ENCODE peak calls at places on chromosome 18, in five cellular contexts. One of them, this sample, is unnamed.
A peak's percentile ranks its signal among the peaks of the same experiment; 100 is the strongest.

GRCh38 chr18:44181951-44182350 is 498.7 kb upstream of the SETBP1 start:
- DNase-seq in OCI-LY7: no peak
- DNase-seq in PC-3: no peak
- DNase-seq in GM23338: no peak
- DNase-seq in GM23248: peak; percentile 12
- DNase-seq in this sample: no peak

GRCh38 chr18:35106845-35107148 is 65.6 kb downstream of the MAPRE2 start:
- DNase-seq in OCI-LY7: no peak
- DNase-seq in PC-3: peak; percentile 12
- DNase-seq in GM23338: no peak
- DNase-seq in GM23248: no peak
- DNase-seq in this sample: no peak

GRCh38 chr18:38459595-38459994 is 894.0 kb upstream of the CELF4 start:
- DNase-seq in OCI-LY7: no peak
- DNase-seq in PC-3: no peak
- DNase-seq in GM23338: no peak
- DNase-seq in GM23248: no peak
- DNase-seq in this sample: no peak

GRCh38 chr18:50372743-50373142 is 2.1 kb upstream of the SKA1 start:
- DNase-seq in OCI-LY7: peak; percentile 26
- DNase-seq in PC-3: no peak
- DNase-seq in GM23338: no peak
- DNase-seq in GM23248: no peak
- DNase-seq in this sample: no peak

GRCh38 chr18:41939326-41939725 is 15.7 kb upstream of the PIK3C3 start:
- DNase-seq in OCI-LY7: no peak
- DNase-seq in PC-3: no peak
- DNase-seq in GM23338: no peak
- DNase-seq in GM23248: peak; percentile 33
- DNase-seq in this sample: no peak

GRCh38 chr18:51668101-51668500 is 470.6 kb upstream of the MEX3C start:
- DNase-seq in OCI-LY7: peak; percentile 45
- DNase-seq in PC-3: peak; percentile 51
- DNase-seq in GM23338: peak; percentile 86
- DNase-seq in GM23248: peak; percentile 61
- DNase-seq in this sample: peak; percentile 40

GRCh38 chr18:26648509-26649192 is 100.3 kb upstream of the KCTD1 start:
- DNase-seq in OCI-LY7: no peak
- DNase-seq in PC-3: no peak
- DNase-seq in GM23338: no peak
- DNase-seq in GM23248: no peak
- DNase-seq in this sample: no peak

GRCh38 chr18:45291616-45292612 is 323.4 kb upstream of the SLC14A2 start:
- DNase-seq in OCI-LY7: no peak
- DNase-seq in PC-3: no peak
- DNase-seq in GM23338: peak; percentile 28
- DNase-seq in GM23248: peak; percentile 56
- DNase-seq in this sample: no peak

GRCh38 chr18:37812961-37813360 is 247.4 kb upstream of the CELF4 start:
- DNase-seq in OCI-LY7: no peak
- DNase-seq in PC-3: no peak
- DNase-seq in GM23338: no peak
- DNase-seq in GM23248: no peak
- DNase-seq in this sample: no peak

GRCh38 chr18:74895686-74896085 is 298.0 kb downstream of the ZNF407 start:
- DNase-seq in OCI-LY7: no peak
- DNase-seq in PC-3: peak; percentile 40
- DNase-seq in GM23338: no peak
- DNase-seq in GM23248: peak; percentile 63
- DNase-seq in this sample: no peak

GRCh38 chr18:37578886-37579513 is 13.4 kb upstream of the CELF4 start:
- DNase-seq in OCI-LY7: peak; percentile 1
- DNase-seq in PC-3: peak; percentile 2
- DNase-seq in GM23338: peak; percentile 47
- DNase-seq in GM23248: peak; percentile 66
- DNase-seq in this sample: no peak

GRCh38 chr18:8754995-8755955 is 49.9 kb downstream of the MTCL1 start:
- DNase-seq in OCI-LY7: peak; percentile 95
- DNase-seq in PC-3: peak; percentile 49
- DNase-seq in GM23338: no peak
- DNase-seq in GM23248: peak; percentile 67
- DNase-seq in this sample: no peak

GRCh38 chr18:22102948-22103663 is 66.3 kb upstream of the GATA6 start:
- DNase-seq in OCI-LY7: no peak
- DNase-seq in PC-3: no peak
- DNase-seq in GM23338: peak; percentile 32
- DNase-seq in GM23248: no peak
- DNase-seq in this sample: no peak

GRCh38 chr18:51234117-51235010 is 36.9 kb upstream of the MEX3C start:
- DNase-seq in OCI-LY7: no peak
- DNase-seq in PC-3: no peak
- DNase-seq in GM23338: no peak
- DNase-seq in GM23248: peak; percentile 4
- DNase-seq in this sample: peak; percentile 39

GRCh38 chr18:31225668-31226067 is 63.0 kb upstream of the DSC1 start:
- DNase-seq in OCI-LY7: no peak
- DNase-seq in PC-3: no peak
- DNase-seq in GM23338: peak; percentile 64
- DNase-seq in GM23248: no peak
- DNase-seq in this sample: no peak

GRCh38 chr18:8478166-8478967 is 130.9 kb upstream of the RAB12 start:
- DNase-seq in OCI-LY7: peak; percentile 66
- DNase-seq in PC-3: peak; percentile 84
- DNase-seq in GM23338: peak; percentile 94
- DNase-seq in GM23248: peak; percentile 64
- DNase-seq in this sample: no peak

GRCh38 chr18:3595282-3596273 is 145.6 kb downstream of the TGIF1 start:
- DNase-seq in OCI-LY7: peak; percentile 64
- DNase-seq in PC-3: peak; percentile 92
- DNase-seq in GM23338: no peak
- DNase-seq in GM23248: peak; percentile 96
- DNase-seq in this sample: peak; percentile 99

GRCh38 chr18:31217455-31217854 is 54.8 kb upstream of the DSC1 start:
- DNase-seq in OCI-LY7: no peak
- DNase-seq in PC-3: no peak
- DNase-seq in GM23338: no peak
- DNase-seq in GM23248: no peak
- DNase-seq in this sample: no peak

GRCh38 chr18:76913583-76913982 is 91.2 kb downstream of the ZNF236 start:
- DNase-seq in OCI-LY7: no peak
- DNase-seq in PC-3: no peak
- DNase-seq in GM23338: no peak
- DNase-seq in GM23248: no peak
- DNase-seq in this sample: no peak

GRCh38 chr18:55113800-55114199 is 154.5 kb upstream of the CCDC68 start:
- DNase-seq in OCI-LY7: no peak
- DNase-seq in PC-3: no peak
- DNase-seq in GM23338: no peak
- DNase-seq in GM23248: no peak
- DNase-seq in this sample: no peak
- H3K9me2 ChIP-seq in OCI-LY7: no peaks in the 10 kb centered on the region
- H3K9me2 ChIP-seq in PC-3: no peaks in the 10 kb centered on the region
- H3K9me2 ChIP-seq in GM23338: peaks cover 23% of the 10 kb centered on the region
- H3K9me2 ChIP-seq in GM23248: no peaks in the 10 kb centered on the region
- H3K9me2 ChIP-seq in this sample: no peaks in the 10 kb centered on the region

GRCh38 chr18:62605685-62606084 is 82.9 kb downstream of the ZCCHC2 start:
- DNase-seq in OCI-LY7: no peak
- DNase-seq in PC-3: no peak
- DNase-seq in GM23338: no peak
- DNase-seq in GM23248: no peak
- DNase-seq in this sample: no peak
- H3K9me2 ChIP-seq in OCI-LY7: no peaks in the 10 kb centered on the region
- H3K9me2 ChIP-seq in PC-3: no peaks in the 10 kb centered on the region
- H3K9me2 ChIP-seq in GM23338: no peaks in the 10 kb centered on the region
- H3K9me2 ChIP-seq in GM23248: no peaks in the 10 kb centered on the region
- H3K9me2 ChIP-seq in this sample: no peaks in the 10 kb centered on the region

DNA sequence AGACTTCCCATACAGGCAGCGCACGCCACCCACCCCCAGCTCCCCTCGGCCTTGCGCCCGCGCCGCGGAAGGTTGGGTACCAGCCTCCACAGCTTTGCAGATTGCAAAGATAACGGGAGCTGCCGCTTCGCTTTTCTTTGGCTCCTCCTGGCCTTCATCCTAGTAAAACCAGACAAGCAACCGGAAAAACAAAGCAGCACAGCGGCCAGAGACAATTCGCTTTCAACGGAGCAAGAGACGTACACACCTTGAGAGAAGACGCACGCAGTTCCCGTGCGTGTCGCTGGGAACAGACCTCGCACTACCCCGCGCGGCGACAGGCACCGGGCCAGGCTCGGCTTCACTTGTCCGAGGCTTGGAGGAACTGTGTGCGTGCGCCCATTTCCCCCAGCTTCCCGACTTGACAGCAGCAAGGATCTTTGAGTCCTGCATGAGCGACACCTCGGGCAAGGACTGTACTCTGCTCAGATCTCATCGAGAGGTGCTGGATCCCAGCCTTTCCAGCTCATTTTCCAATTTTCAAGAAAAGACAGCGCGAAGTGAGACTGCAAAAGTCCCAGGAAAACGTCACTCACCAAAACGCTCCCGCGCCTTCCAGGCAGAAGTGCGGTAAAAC is 964 bp downstream of the ZBTB7C start:
- DNase-seq in OCI-LY7: no peak
- DNase-seq in PC-3: no peak
- DNase-seq in GM23338: peak; percentile 36
- DNase-seq in GM23248: no peak
- DNase-seq in this sample: no peak
- H3K9me2 ChIP-seq in OCI-LY7: no peaks in the 10 kb centered on the region
- H3K9me2 ChIP-seq in PC-3: no peaks in the 10 kb centered on the region
- H3K9me2 ChIP-seq in GM23338: no peaks in the 10 kb centered on the region
- H3K9me2 ChIP-seq in GM23248: no peaks in the 10 kb centered on the region
- H3K9me2 ChIP-seq in this sample: no peaks in the 10 kb centered on the region

DNA sequence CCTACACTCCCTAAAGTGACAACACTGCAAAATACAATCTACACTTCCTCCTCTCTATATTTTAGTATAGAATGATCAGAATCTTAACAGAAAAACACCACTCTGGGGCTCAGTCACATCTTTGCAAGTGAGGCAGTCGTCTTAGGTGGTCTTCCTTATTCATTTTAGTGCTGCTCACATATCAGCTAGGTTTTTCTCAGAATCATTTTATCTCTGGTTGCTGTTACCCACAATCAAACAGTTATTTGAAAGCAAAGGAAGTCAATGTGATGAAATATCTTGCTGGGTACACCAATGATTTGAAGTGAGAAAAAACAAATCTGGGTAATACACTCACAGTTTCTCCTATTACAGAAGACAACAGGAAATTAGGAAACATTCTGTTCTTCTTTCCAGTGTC is 275.2 kb downstream of the DSEL start:
- DNase-seq in OCI-LY7: no peak
- DNase-seq in PC-3: no peak
- DNase-seq in GM23338: no peak
- DNase-seq in GM23248: no peak
- DNase-seq in this sample: no peak
- H3K9me2 ChIP-seq in OCI-LY7: no peaks in the 10 kb centered on the region
- H3K9me2 ChIP-seq in PC-3: no peaks in the 10 kb centered on the region
- H3K9me2 ChIP-seq in GM23338: no peaks in the 10 kb centered on the region
- H3K9me2 ChIP-seq in GM23248: no peaks in the 10 kb centered on the region
- H3K9me2 ChIP-seq in this sample: no peaks in the 10 kb centered on the region

GRCh38 chr18:36352384-36352783 is 54.9 kb downstream of the FHOD3 start:
- DNase-seq in OCI-LY7: no peak
- DNase-seq in PC-3: peak; percentile 72
- DNase-seq in GM23338: no peak
- DNase-seq in GM23248: peak; percentile 99
- DNase-seq in this sample: no peak
- H3K9me2 ChIP-seq in OCI-LY7: no peaks in the 10 kb centered on the region
- H3K9me2 ChIP-seq in PC-3: no peaks in the 10 kb centered on the region
- H3K9me2 ChIP-seq in GM23338: no peaks in the 10 kb centered on the region
- H3K9me2 ChIP-seq in GM23248: no peaks in the 10 kb centered on the region
- H3K9me2 ChIP-seq in this sample: no peaks in the 10 kb centered on the region

DNA sequence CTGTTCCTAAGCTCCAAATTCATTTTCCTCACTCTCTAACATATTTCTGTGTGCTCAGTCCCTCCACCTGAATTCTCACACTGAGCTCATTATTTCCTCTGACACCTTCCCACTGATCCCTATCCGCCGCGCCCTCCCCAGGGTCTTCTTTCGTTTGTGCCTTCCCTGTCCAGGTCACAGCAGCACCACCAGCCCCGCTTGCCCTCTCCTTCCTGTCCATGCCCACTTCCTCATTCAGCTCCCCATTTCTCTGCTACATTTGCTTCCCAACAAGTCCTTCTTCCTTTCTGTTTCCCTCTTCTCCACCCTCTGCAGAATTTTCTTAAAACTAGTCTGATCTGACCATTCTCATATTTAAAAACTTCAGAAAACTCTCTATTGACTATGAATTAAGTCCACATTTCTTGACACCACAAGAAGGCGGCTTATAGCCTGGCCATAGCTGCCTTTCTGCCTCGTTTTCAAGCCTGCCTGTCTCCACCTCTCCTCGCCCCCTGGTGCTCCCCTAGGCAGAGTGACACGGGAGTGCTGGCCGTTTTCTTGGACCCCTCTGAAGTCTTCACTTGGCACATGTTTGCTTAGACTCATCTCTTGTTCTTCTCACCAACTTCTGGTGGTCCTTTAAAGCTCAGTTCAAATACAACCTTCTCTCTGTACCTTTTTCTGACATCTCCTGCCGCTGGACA is 138.7 kb upstream of the BOD1L2 start:
- DNase-seq in OCI-LY7: no peak
- DNase-seq in PC-3: no peak
- DNase-seq in GM23338: peak; percentile 22
- DNase-seq in GM23248: no peak
- DNase-seq in this sample: no peak
- H3K9me2 ChIP-seq in OCI-LY7: no peaks in the 10 kb centered on the region
- H3K9me2 ChIP-seq in PC-3: no peaks in the 10 kb centered on the region
- H3K9me2 ChIP-seq in GM23338: no peaks in the 10 kb centered on the region
- H3K9me2 ChIP-seq in GM23248: no peaks in the 10 kb centered on the region
- H3K9me2 ChIP-seq in this sample: no peaks in the 10 kb centered on the region

GRCh38 chr18:63553117-63553516 is 10.9 kb downstream of the SERPINB12 start:
- DNase-seq in OCI-LY7: peak; percentile 25
- DNase-seq in PC-3: peak; percentile 41
- DNase-seq in GM23338: no peak
- DNase-seq in GM23248: peak; percentile 95
- DNase-seq in this sample: peak; percentile 50

GRCh38 chr18:63550068-63550467 is 7.9 kb downstream of the SERPINB12 start:
- DNase-seq in OCI-LY7: no peak
- DNase-seq in PC-3: peak; percentile 35
- DNase-seq in GM23338: no peak
- DNase-seq in GM23248: no peak
- DNase-seq in this sample: no peak

GRCh38 chr18:63551769-63552168 is 9.6 kb downstream of the SERPINB12 start:
- DNase-seq in OCI-LY7: no peak
- DNase-seq in PC-3: no peak
- DNase-seq in GM23338: no peak
- DNase-seq in GM23248: no peak
- DNase-seq in this sample: no peak

DNA sequence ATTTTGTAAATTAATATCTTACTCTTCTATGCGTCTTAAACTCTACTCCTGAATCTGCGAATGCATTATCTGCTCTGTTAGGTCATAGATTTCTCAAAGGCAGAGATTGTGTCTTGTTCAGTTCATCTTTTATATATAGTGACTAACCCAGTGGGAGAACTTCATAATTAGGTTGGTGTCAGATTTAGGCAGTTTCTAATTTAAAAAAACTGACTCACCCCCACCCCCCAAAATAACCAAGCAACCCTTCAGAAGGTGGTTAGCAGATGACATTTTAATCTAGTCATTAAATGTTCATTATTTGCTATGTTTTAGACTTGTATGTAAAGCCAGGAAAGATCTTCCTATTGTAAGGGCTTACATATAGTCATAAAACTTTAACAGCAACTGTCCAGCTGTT is 10.4 kb downstream of the SERPINB12 start:
- DNase-seq in OCI-LY7: no peak
- DNase-seq in PC-3: no peak
- DNase-seq in GM23338: no peak
- DNase-seq in GM23248: no peak
- DNase-seq in this sample: no peak
- H3K9me2 ChIP-seq in OCI-LY7: no peaks in the 10 kb centered on the region
- H3K9me2 ChIP-seq in PC-3: peaks cover 5% of the 10 kb centered on the region
- H3K9me2 ChIP-seq in GM23338: peaks cover 7% of the 10 kb centered on the region
- H3K9me2 ChIP-seq in GM23248: no peaks in the 10 kb centered on the region
- H3K9me2 ChIP-seq in this sample: no peaks in the 10 kb centered on the region

This sample was measured in PC-9.